ENCODE peak calls at places on chromosomes 13 and 19, in five cellular contexts. One of them, this sample, is unnamed.

GRCh38 chr19:40502647-40503046 is 35.8 kb downstream of the SPTBN4 start:
- DNase-seq in psoas muscle: no peak
- DNase-seq in H9: peak; percentile 72
- DNase-seq in ovary: no peak
- DNase-seq in keratinocyte: no peak
- DNase-seq in this sample: no peak

GRCh38 chr19:18611327-18612050 is 1.2 kb upstream of the TMEM59L start:
- DNase-seq in keratinocyte: no peak
- DNase-seq in ovary: no peak
- DNase-seq in psoas muscle: no peak
- DNase-seq in H9: peak; percentile 77
- DNase-seq in this sample: no peak

GRCh38 chr19:1324792-1325567 is 39.3 kb downstream of the EFNA2 start:
- DNase-seq in H9: no peak
- DNase-seq in keratinocyte: no peak
- DNase-seq in psoas muscle: peak; percentile 78
- DNase-seq in ovary: peak; percentile 66
- DNase-seq in this sample: peak; percentile 4

GRCh38 chr13:76879211-76879875 is 6.9 kb downstream of the KCTD12 start:
- DNase-seq in psoas muscle: peak; percentile 77
- DNase-seq in H9: no peak
- DNase-seq in ovary: peak; percentile 27
- DNase-seq in keratinocyte: no peak
- DNase-seq in this sample: peak; percentile 25

GRCh38 chr19:56866563-56866962 is 26.0 kb upstream of the PEG3 start:
- DNase-seq in keratinocyte: no peak
- DNase-seq in ovary: peak; percentile 74
- DNase-seq in psoas muscle: no peak
- DNase-seq in H9: no peak
- DNase-seq in this sample: no peak

GRCh38 chr13:61142506-61142905 is 273.1 kb downstream of the PCDH20 start:
- DNase-seq in keratinocyte: no peak
- DNase-seq in ovary: no peak
- DNase-seq in psoas muscle: no peak
- DNase-seq in H9: no peak
- DNase-seq in this sample: no peak

GRCh38 chr13:29458419-29458818 is 137.1 kb downstream of the SLC7A1 start:
- DNase-seq in ovary: no peak
- DNase-seq in keratinocyte: no peak
- DNase-seq in psoas muscle: no peak
- DNase-seq in H9: no peak
- DNase-seq in this sample: no peak

GRCh38 chr13:26557393-26558073 is at the start of gene WASF3:
- DNase-seq in ovary: peak; percentile 96
- DNase-seq in H9: peak; percentile 97
- DNase-seq in psoas muscle: peak; percentile 97
- DNase-seq in keratinocyte: no peak
- DNase-seq in this sample: no peak

GRCh38 chr13:93320942-93321341 is 94.3 kb downstream of the GPC6 start:
- DNase-seq in ovary: no peak
- DNase-seq in H9: no peak
- DNase-seq in psoas muscle: no peak
- DNase-seq in keratinocyte: no peak
- DNase-seq in this sample: no peak

GRCh38 chr19:1811942-1812425 is at the start of gene ATP8B3:
- DNase-seq in psoas muscle: no peak
- DNase-seq in ovary: no peak
- DNase-seq in H9: no peak
- DNase-seq in keratinocyte: peak; percentile 53
- DNase-seq in this sample: no peak

GRCh38 chr19:18915639-18916038 is 3.5 kb downstream of the COPE start:
- DNase-seq in keratinocyte: no peak
- DNase-seq in psoas muscle: peak; percentile 71
- DNase-seq in ovary: no peak
- DNase-seq in H9: peak; percentile 71
- DNase-seq in this sample: no peak

GRCh38 chr13:49545661-49546060 is 39.7 kb downstream of the RCBTB1 start:
- DNase-seq in keratinocyte: no peak
- DNase-seq in H9: no peak
- DNase-seq in psoas muscle: no peak
- DNase-seq in ovary: no peak
- DNase-seq in this sample: no peak

GRCh38 chr13:93716623-93717022 is 490.0 kb downstream of the GPC6 start:
- DNase-seq in psoas muscle: no peak
- DNase-seq in ovary: no peak
- DNase-seq in keratinocyte: no peak
- DNase-seq in H9: no peak
- DNase-seq in this sample: no peak

GRCh38 chr19:15249912-15250634 is 17.8 kb upstream of the EPHX3 start:
- DNase-seq in keratinocyte: no peak
- DNase-seq in ovary: peak; percentile 68
- DNase-seq in psoas muscle: peak; percentile 82
- DNase-seq in H9: no peak
- DNase-seq in this sample: no peak

GRCh38 chr19:46392252-46392801 is 21.0 kb downstream of the CCDC8 start:
- DNase-seq in keratinocyte: no peak
- DNase-seq in ovary: peak; percentile 21
- DNase-seq in psoas muscle: no peak
- DNase-seq in H9: no peak
- DNase-seq in this sample: no peak

GRCh38 chr13:40406405-40407138 is 259.9 kb downstream of the FOXO1 start:
- DNase-seq in keratinocyte: no peak
- DNase-seq in ovary: no peak
- DNase-seq in psoas muscle: no peak
- DNase-seq in H9: no peak
- DNase-seq in this sample: no peak

GRCh38 chr19:40312533-40312932 is 27.4 kb upstream of the AKT2 start:
- DNase-seq in keratinocyte: no peak
- DNase-seq in ovary: no peak
- DNase-seq in H9: peak; percentile 27
- DNase-seq in psoas muscle: no peak
- DNase-seq in this sample: no peak

DNA sequence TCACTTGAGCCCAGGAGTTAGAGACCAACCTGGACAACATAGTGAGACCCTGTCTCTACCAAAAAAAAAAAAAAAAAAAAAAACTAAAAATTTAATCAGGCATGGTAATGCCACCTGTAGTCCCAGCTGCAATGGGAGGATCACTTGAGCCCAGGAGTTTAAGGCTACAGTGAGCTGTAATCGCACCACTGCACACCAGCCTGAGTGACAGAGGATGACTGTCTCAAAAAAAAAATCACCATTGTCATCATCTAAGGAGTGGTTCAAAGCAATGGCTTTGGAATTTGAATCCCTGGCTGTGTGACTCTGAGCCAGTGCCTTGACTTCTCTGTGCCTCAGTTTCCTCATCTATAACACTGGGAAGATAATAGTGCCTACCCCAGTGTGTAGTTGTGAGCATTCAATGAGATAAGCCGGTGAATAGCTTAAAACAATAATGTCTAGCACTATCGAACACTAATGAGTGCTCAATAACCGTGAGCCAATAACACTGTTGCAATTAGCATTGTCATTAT is 11.5 kb downstream of the IGSF23 start:
- DNase-seq in psoas muscle: no peak
- DNase-seq in ovary: no peak
- DNase-seq in H9: no peak
- DNase-seq in keratinocyte: no peak
- DNase-seq in this sample: no peak
- H3K27ac ChIP-seq in psoas muscle: no peak overlapping the region
- H3K27ac ChIP-seq in ovary: no peak overlapping the region
- H3K27ac ChIP-seq in H9: no peak overlapping the region
- H3K27ac ChIP-seq in keratinocyte: no peak overlapping the region
- H3K27ac ChIP-seq in this sample: no peak overlapping the region

GRCh38 chr13:47964863-47965262 is 36.2 kb downstream of the SUCLA2 start:
- DNase-seq in psoas muscle: no peak
- DNase-seq in ovary: no peak
- DNase-seq in keratinocyte: no peak
- DNase-seq in H9: no peak
- DNase-seq in this sample: no peak
- H3K9me3 ChIP-seq in psoas muscle: no peaks in the 10 kb centered on the region
- H3K9me3 ChIP-seq in ovary: no peaks in the 10 kb centered on the region
- H3K9me3 ChIP-seq in keratinocyte: no peaks in the 10 kb centered on the region
- H3K9me3 ChIP-seq in H9: peaks cover 18% of the 10 kb centered on the region
- H3K9me3 ChIP-seq in this sample: no peaks in the 10 kb centered on the region

GRCh38 chr13:112743451-112744305 is 53.8 kb downstream of the ATP11A start:
- DNase-seq in ovary: no peak
- DNase-seq in H9: no peak
- DNase-seq in psoas muscle: no peak
- DNase-seq in keratinocyte: no peak
- DNase-seq in this sample: no peak

GRCh38 chr13:112742583-112742982 is 52.7 kb downstream of the ATP11A start:
- DNase-seq in H9: no peak
- DNase-seq in ovary: no peak
- DNase-seq in keratinocyte: no peak
- DNase-seq in psoas muscle: no peak
- DNase-seq in this sample: no peak

GRCh38 chr13:112740502-112741131 is 50.8 kb downstream of the ATP11A start:
- DNase-seq in keratinocyte: no peak
- DNase-seq in psoas muscle: peak; percentile 89
- DNase-seq in H9: no peak
- DNase-seq in ovary: peak; percentile 83
- DNase-seq in this sample: no peak

GRCh38 chr13:112741835-112742570 is 52.2 kb downstream of the ATP11A start:
- DNase-seq in psoas muscle: no peak
- DNase-seq in H9: no peak
- DNase-seq in ovary: no peak
- DNase-seq in keratinocyte: no peak
- DNase-seq in this sample: no peak

DNA sequence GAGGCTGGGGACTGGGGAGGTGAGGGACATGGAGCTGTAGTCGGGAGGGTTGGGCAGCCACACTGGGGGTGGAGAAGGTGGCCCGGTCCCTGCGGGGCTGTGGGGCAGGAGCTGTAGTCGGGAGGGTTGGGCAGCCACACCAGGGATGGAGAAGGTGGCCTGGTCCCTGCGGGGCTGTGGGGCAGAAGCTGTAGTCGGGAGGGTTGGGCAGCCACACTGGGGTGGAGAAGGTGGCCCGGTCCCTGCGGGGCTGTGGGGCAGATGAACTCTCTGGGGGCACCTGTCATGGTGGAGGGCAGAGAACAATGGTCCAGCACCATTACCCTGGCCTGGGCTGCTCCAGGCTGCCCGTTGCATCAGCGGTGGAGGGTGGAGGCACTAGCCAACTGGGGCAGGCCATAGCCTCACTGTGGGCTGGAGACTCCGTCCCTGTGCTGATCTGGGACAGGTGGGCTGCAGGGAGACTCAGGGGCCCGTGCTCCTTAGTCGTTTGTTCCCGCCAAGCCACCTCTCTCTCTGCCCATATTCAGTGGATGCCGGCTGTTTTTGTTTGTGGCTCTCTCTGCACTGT is 51.4 kb downstream of the ATP11A start:
- DNase-seq in keratinocyte: no peak
- DNase-seq in H9: no peak
- DNase-seq in ovary: no peak
- DNase-seq in psoas muscle: no peak
- DNase-seq in this sample: no peak
- H3K27ac ChIP-seq in keratinocyte: no peak overlapping the region
- H3K27ac ChIP-seq in H9: no peak overlapping the region
- H3K27ac ChIP-seq in ovary: peak overlapping the region; percentile 68
- H3K27ac ChIP-seq in psoas muscle: peak overlapping the region; percentile 75
- H3K27ac ChIP-seq in this sample: no peak overlapping the region

GRCh38 chr19:52070496-52070895 is 21.9 kb upstream of the ZNF432 start:
- DNase-seq in keratinocyte: peak; percentile 40
- DNase-seq in H9: no peak
- DNase-seq in psoas muscle: no peak
- DNase-seq in ovary: no peak
- DNase-seq in this sample: no peak
- H3K9me3 ChIP-seq in keratinocyte: peaks cover 47% of the 10 kb centered on the region
- H3K9me3 ChIP-seq in H9: peaks cover 57% of the 10 kb centered on the region
- H3K9me3 ChIP-seq in psoas muscle: peaks cover 90% of the 10 kb centered on the region
- H3K9me3 ChIP-seq in ovary: peaks cover 3% of the 10 kb centered on the region
- H3K9me3 ChIP-seq in this sample: peaks cover 69% of the 10 kb centered on the region

GRCh38 chr13:99688776-99689175 is 187.5 kb downstream of the TM9SF2 start:
- DNase-seq in H9: no peak
- DNase-seq in keratinocyte: no peak
- DNase-seq in psoas muscle: no peak
- DNase-seq in ovary: no peak
- DNase-seq in this sample: no peak

GRCh38 chr13:99687728-99688397 is 186.6 kb downstream of the TM9SF2 start:
- DNase-seq in ovary: no peak
- DNase-seq in keratinocyte: no peak
- DNase-seq in H9: peak; percentile 79
- DNase-seq in psoas muscle: no peak
- DNase-seq in this sample: no peak

GRCh38 chr13:99686157-99686572 is 184.9 kb downstream of the TM9SF2 start:
- DNase-seq in H9: peak; percentile 71
- DNase-seq in keratinocyte: no peak
- DNase-seq in ovary: no peak
- DNase-seq in psoas muscle: no peak
- DNase-seq in this sample: no peak

GRCh38 chr13:99689955-99690354 is 188.7 kb downstream of the TM9SF2 start:
- DNase-seq in H9: peak; percentile 61
- DNase-seq in keratinocyte: no peak
- DNase-seq in psoas muscle: no peak
- DNase-seq in ovary: no peak
- DNase-seq in this sample: no peak

DNA sequence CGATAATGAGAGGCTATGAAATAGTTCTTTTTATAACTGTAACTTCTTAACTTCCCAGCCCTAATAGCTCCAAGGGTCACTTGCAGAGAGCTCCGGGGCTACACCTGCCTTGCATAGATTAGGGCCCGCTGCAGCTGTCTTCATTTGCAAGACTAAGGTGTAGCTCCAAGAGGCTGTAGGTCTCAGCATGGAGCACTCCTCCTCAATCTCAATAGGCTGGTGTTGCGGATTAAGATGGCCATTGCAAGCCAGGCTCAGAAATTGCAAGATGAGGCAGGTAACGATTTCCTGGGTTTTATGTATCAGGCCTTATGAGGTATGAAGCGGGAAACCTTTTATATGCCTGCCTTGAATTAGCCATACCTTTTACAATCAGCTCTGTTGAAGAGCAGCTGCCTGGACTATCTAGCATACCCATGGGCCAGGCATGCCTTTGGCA is 185.7 kb downstream of the TM9SF2 start:
- DNase-seq in H9: peak; percentile 96
- DNase-seq in keratinocyte: no peak
- DNase-seq in psoas muscle: no peak
- DNase-seq in ovary: no peak
- DNase-seq in this sample: no peak
- H3K27ac ChIP-seq in H9: peak overlapping the region; percentile 98
- H3K27ac ChIP-seq in keratinocyte: no peak overlapping the region
- H3K27ac ChIP-seq in psoas muscle: no peak overlapping the region
- H3K27ac ChIP-seq in ovary: no peak overlapping the region
- H3K27ac ChIP-seq in this sample: no peak overlapping the region